ENCODE peak calls at places on chromosomes 7 and 10, in five cellular contexts. I is endothelial cell, E is suprapubic skin, R is GM20000, H is PC-3. O is an unnamed sample.
A peak's percentile ranks its signal among the peaks of the same experiment; 100 is the strongest.

GRCh38 chr7:5586279-5586962 is 162.8 kb upstream of the TNRC18 start:
- DNase-seq in R (no peak), H (peak; percentile 61), E (no peak), I (no peak), O (no peak)

GRCh38 chr10:49112098-49112497 is 3.2 kb downstream of the VSTM4 start:
- DNase-seq in I (no peak), H (no peak), E (no peak), R (no peak), O (no peak)

GRCh38 chr10:60594476-60595051 is 183.7 kb upstream of the CDK1 start:
- DNase-seq in R (no peak), H (peak; percentile 73), I (no peak), E (no peak), O (no peak)

GRCh38 chr10:27248215-27248614 is 7.6 kb upstream of the ACBD5 start:
- DNase-seq in R (no peak), H (no peak), E (no peak), I (no peak), O (no peak)

GRCh38 chr10:6583447-6583846 is 3.4 kb upstream of the PRKCQ start:
- DNase-seq in I (peak; percentile 12), E (no peak), R (no peak), H (no peak), O (no peak)

GRCh38 chr7:30284298-30285066 is at the start of gene ZNRF2:
- DNase-seq in R (peak; percentile 96), H (peak; percentile 99), I (peak; percentile 96), E (peak; percentile 99), O (peak; percentile 99)

GRCh38 chr7:152601305-152601798 is 74.6 kb downstream of the XRCC2 start:
- DNase-seq in I (no peak), E (no peak), H (no peak), R (no peak), O (no peak)

GRCh38 chr7:80453699-80454340 is 58.0 kb downstream of the GNAT3 start:
- DNase-seq in R (no peak), H (peak; percentile 57), I (no peak), E (no peak), O (no peak)

GRCh38 chr7:158134824-158135223 is 452.8 kb downstream of the PTPRN2 start:
- DNase-seq in H (no peak), R (no peak), E (no peak), I (no peak), O (no peak)

GRCh38 chr7:54799792-54800191 is 40.8 kb upstream of the SEC61G start:
- DNase-seq in R (no peak), E (no peak), I (no peak), H (no peak), O (no peak)

GRCh38 chr10:1116696-1117254 is 60.6 kb downstream of the WDR37 start:
- DNase-seq in E (no peak), H (no peak), I (no peak), R (no peak), O (no peak)

GRCh38 chr7:45924283-45924682 is 3.2 kb upstream of the IGFBP3 start:
- DNase-seq in R (no peak), H (peak; percentile 81), I (no peak), E (no peak), O (no peak)

GRCh38 chr10:92970301-92971070 is 90.1 kb upstream of the CYP26C1 start:
- DNase-seq in E (no peak), I (no peak), H (no peak), R (no peak), O (no peak)

GRCh38 chr7:132503415-132503814 is 72.9 kb downstream of the PLXNA4 start:
- DNase-seq in R (no peak), E (no peak), H (no peak), I (no peak), O (no peak)

GRCh38 chr7:114921636-114922150 is at the start of gene MDFIC:
- DNase-seq in H (no peak), R (no peak), I (peak; percentile 9), E (peak; percentile 77), O (no peak)

GRCh38 chr10:100518761-100519241 is 860 bp downstream of the SEC31B start:
- DNase-seq in E (no peak), R (peak; percentile 74), H (peak; percentile 73), I (peak; percentile 75), O (no peak)

GRCh38 chr10:65891073-65891981 is 1034.5 kb upstream of the LRRTM3 start:
- DNase-seq in E (no peak), R (peak; percentile 20), I (no peak), H (peak; percentile 90), O (no peak)

GRCh38 chr10:130337696-130338587 is 201.8 kb downstream of the GLRX3 start:
- DNase-seq in I (no peak), R (no peak), E (no peak), H (no peak), O (no peak)

GRCh38 chr10:130337305-130337640 is 201.1 kb downstream of the GLRX3 start:
- DNase-seq in E (no peak), R (no peak), I (no peak), H (no peak), O (no peak)

GRCh38 chr10:130338588-130339070 is 202.4 kb downstream of the GLRX3 start:
- DNase-seq in H (no peak), E (no peak), I (no peak), R (no peak), O (no peak)

GRCh38 chr10:130335336-130335735 is 199.1 kb downstream of the GLRX3 start:
- DNase-seq in H (no peak), I (no peak), E (no peak), R (no peak), O (no peak)

DNA sequence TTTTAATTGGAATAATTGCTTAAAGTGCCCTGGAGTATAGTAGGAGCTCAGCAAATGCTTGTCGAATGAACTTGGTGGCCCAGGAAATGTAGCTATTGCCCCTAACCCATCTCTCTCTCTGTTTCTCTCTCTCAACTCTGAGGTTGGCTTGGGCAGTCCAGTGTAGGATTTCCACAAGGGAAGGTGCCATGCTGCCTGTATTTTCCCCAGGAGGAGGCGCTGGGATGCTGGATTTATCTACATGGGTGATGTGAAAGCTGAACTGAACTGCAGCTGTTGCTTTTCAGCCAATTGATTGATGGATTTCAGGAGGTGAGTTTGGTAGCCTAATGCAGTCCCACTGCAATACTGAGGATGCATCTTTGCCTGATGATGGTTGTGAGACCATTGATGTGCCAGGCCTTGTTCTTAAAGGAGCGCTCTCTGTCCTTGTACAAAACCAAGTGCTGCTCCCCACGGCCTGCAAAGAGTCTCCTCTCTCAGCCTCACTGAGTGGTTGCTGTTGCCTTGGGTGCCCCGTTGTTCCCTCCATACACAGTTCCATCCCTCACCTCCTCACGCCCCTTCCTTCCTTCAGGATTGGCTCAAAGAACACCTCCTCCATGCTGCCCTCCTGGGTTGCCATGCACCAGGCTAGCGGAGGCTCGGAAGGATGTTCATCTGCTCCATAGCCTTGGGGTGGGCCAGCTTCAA is 200.6 kb downstream of the GLRX3 start:
- DNase-seq in H (no peak), I (no peak), E (no peak), R (no peak), O (no peak)
- TF ChIP-seq CTCF in H (no peak), I (no peak), E (no peak), R (no peak), O (no peak)

GRCh38 chr10:112471878-112472487 is 25.0 kb downstream of the VTI1A start:
- DNase-seq in I (no peak), R (peak; percentile 59), H (peak; percentile 48), E (no peak), O (no peak)
- TF ChIP-seq CTCF in I (peak; percentile 51), R (peak; percentile 17), H (peak; percentile 80), E (peak; percentile 62), O (peak; percentile 92)

DNA sequence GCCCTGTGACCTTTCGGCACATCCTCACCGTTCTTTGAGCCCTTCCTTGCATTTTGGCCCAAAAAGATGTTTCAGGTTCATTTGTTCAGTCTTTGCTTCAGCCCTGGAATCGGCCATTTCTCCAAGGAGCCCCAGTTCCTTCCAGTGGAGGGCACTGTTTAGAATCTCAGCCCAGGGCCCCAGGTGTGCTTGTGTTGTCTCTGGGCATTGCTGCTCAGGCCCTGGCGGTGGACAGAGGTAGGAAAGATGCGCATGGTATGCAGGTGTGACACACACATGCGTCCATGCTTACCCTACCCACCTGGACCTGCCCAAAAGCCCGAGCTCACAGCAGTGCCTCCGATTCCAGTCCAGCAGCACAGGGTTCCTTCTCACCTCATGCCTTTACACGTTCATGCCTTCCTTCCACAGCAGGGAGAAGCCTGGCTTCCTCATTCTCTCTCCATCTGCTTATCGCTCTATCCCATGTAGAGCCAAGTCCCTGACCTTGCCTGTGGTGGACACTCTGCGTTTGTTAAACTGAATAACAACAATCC is 70.6 kb downstream of the LHPP start:
- DNase-seq in E (no peak), I (peak; percentile 39), R (peak; percentile 52), H (peak; percentile 64), O (no peak)
- TF ChIP-seq CTCF in E (no peak), I (peak; percentile 21), R (peak; percentile 35), H (peak; percentile 67), O (peak; percentile 64)

GRCh38 chr7:8274589-8274988 is 12.6 kb upstream of the ICA1 start:
- DNase-seq in E (no peak), H (no peak), I (no peak), R (no peak), O (no peak)

GRCh38 chr7:8282871-8283270 is 20.9 kb upstream of the ICA1 start:
- DNase-seq in I (no peak), R (no peak), H (no peak), E (no peak), O (no peak)

GRCh38 chr7:8278183-8278582 is 16.2 kb upstream of the ICA1 start:
- DNase-seq in I (no peak), H (no peak), R (no peak), E (no peak), O (no peak)

GRCh38 chr7:8282162-8282561 is 20.2 kb upstream of the ICA1 start:
- DNase-seq in R (no peak), E (no peak), H (no peak), I (no peak), O (no peak)

GRCh38 chr7:8277394-8277982 is 15.5 kb upstream of the ICA1 start:
- DNase-seq in E (no peak), R (no peak), H (peak; percentile 61), I (no peak), O (no peak)
- TF ChIP-seq CTCF in E (no peak), R (no peak), H (peak; percentile 65), I (no peak), O (peak; percentile 30)

GRCh38 chr10:12073526-12073925 is 4.8 kb downstream of the DHTKD1 start:
- DNase-seq in R (no peak), I (no peak), E (no peak), H (no peak), O (no peak)
- TF ChIP-seq CTCF in R (no peak), I (no peak), E (no peak), H (no peak), O (no peak)

DNA sequence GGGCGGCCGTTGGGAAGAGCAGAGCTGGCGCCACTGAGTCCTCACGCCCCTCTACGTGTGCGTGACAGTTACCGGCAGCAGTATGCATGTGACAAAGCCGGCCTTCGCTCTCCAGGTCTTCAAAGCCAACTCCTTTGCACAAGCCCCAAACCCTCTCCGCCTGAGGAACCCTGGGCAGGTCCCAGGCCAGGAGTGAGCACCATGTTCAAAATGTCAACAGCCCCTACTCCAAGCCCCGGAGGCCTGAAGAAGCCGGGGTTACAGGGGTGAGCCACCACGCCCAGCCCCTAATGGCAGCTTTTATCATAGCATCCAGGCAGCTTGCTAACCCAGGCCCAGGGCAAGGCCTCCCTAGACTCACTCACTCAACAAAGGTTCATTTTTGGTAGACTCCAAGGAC is 70.8 kb downstream of the OAT start:
- DNase-seq in E (no peak), I (peak; percentile 16), R (no peak), H (no peak), O (no peak)
- TF ChIP-seq CTCF in E (no peak), I (peak; percentile 32), R (no peak), H (no peak), O (no peak)